ENCODE peak calls at places on chromosomes 7 and 10, in eight cellular contexts. P, W, U, E, T, D, B and Q are unnamed samples.

GRCh38 chr7:136874393-136875032 is 6.1 kb downstream of the CHRM2 start:
- DNase-seq in P (no peak), W (no peak), U (no peak), E (no peak), T (no peak), D (no peak), B (no peak), Q (no peak)

GRCh38 chr10:48332871-48333216 is 26.4 kb downstream of the MAPK8 start:
- DNase-seq in P (no peak), W (no peak), U (no peak), E (no peak), T (no peak), D (no peak), B (no peak), Q (no peak)

GRCh38 chr10:102718220-102718619 is 3.8 kb downstream of the SFXN2 start:
- DNase-seq in P (no peak), W (no peak), U (no peak), E (peak), T (no peak), D (peak), B (no peak), Q (no peak)

GRCh38 chr7:67625257-67625713 is 628.7 kb downstream of the TYW1 start:
- DNase-seq in P (peak), W (no peak), U (no peak), E (peak), T (peak), D (peak), B (peak), Q (no peak)

GRCh38 chr7:101784275-101785127 is 32.9 kb upstream of the CUX1 start:
- DNase-seq in P (no peak), W (no peak), U (no peak), E (no peak), T (no peak), D (peak), B (no peak), Q (no peak)

GRCh38 chr10:62817763-62818425 is 1.7 kb upstream of the EGR2 start:
- DNase-seq in P (peak), W (no peak), U (peak), E (peak), T (peak), D (peak), B (peak), Q (no peak)

GRCh38 chr10:98272245-98272644 is 4.3 kb upstream of the LOXL4 start:
- DNase-seq in P (no peak), W (no peak), U (no peak), E (no peak), T (no peak), D (no peak), B (no peak), Q (no peak)

GRCh38 chr7:100119701-100120517 is 475 bp downstream of the CNPY4 start:
- DNase-seq in P (peak), W (no peak), U (peak), E (peak), T (peak), D (peak), B (peak), Q (peak)

GRCh38 chr10:86970152-86970886 is 2.0 kb downstream of the ADIRF start:
- DNase-seq in P (peak), W (no peak), U (no peak), E (peak), T (peak), D (peak), B (no peak), Q (no peak)

GRCh38 chr10:27242473-27242950 is 1.9 kb upstream of the ACBD5 start:
- DNase-seq in P (no peak), W (no peak), U (no peak), E (no peak), T (no peak), D (no peak), B (no peak), Q (no peak)

GRCh38 chr7:105098863-105099515 is 85.0 kb downstream of the KMT2E start:
- DNase-seq in P (no peak), W (no peak), U (no peak), E (no peak), T (no peak), D (no peak), B (no peak), Q (no peak)

GRCh38 chr10:115171392-115171960 is 78.3 kb downstream of the ATRNL1 start:
- DNase-seq in P (no peak), W (no peak), U (no peak), E (no peak), T (no peak), D (peak), B (no peak), Q (no peak)

GRCh38 chr7:31068006-31068675 is 16.0 kb downstream of the ADCYAP1R1 start:
- DNase-seq in P (peak), W (no peak), U (no peak), E (no peak), T (no peak), D (no peak), B (no peak), Q (no peak)

GRCh38 chr10:113619401-113619800 is 44.4 kb downstream of the NRAP start:
- DNase-seq in P (no peak), W (no peak), U (no peak), E (no peak), T (no peak), D (no peak), B (no peak), Q (no peak)

GRCh38 chr10:42961776-42962119 is 115.1 kb upstream of the RET start:
- DNase-seq in P (peak), W (no peak), U (no peak), E (no peak), T (no peak), D (no peak), B (no peak), Q (no peak)

GRCh38 chr7:75716992-75717626 is 21.6 kb downstream of the HIP1 start:
- DNase-seq in P (peak), W (no peak), U (no peak), E (no peak), T (no peak), D (peak), B (no peak), Q (no peak)

GRCh38 chr7:18941197-18941596 is 176.2 kb downstream of the TWIST1 start:
- DNase-seq in P (no peak), W (no peak), U (no peak), E (no peak), T (no peak), D (peak), B (no peak), Q (no peak)

GRCh38 chr7:106166651-106167342 is 54.7 kb upstream of the SYPL1 start:
- DNase-seq in P (no peak), W (no peak), U (no peak), E (no peak), T (no peak), D (peak), B (no peak), Q (no peak)

GRCh38 chr10:71661942-71662341 is 57.6 kb downstream of the C10orf105 start:
- DNase-seq in P (no peak), W (no peak), U (no peak), E (no peak), T (no peak), D (no peak), B (no peak), Q (no peak)

GRCh38 chr10:118820326-118821116 is 65.8 kb upstream of the CACUL1 start:
- DNase-seq in P (peak), W (no peak), U (no peak), E (no peak), T (no peak), D (no peak), B (no peak), Q (no peak)

GRCh38 chr7:5420108-5420840 is 3.4 kb downstream of the TNRC18 start:
- DNase-seq in P (peak), W (no peak), U (no peak), E (peak), T (peak), D (no peak), B (no peak), Q (no peak)

GRCh38 chr7:34191766-34192550 is 286.6 kb downstream of the BMPER start:
- DNase-seq in P (no peak), W (no peak), U (no peak), E (no peak), T (no peak), D (no peak), B (no peak), Q (no peak)

GRCh38 chr10:91349381-91349780 is 60.8 kb upstream of the HECTD2 start:
- DNase-seq in P (no peak), W (no peak), U (no peak), E (no peak), T (no peak), D (peak), B (no peak), Q (no peak)

GRCh38 chr10:79400567-79401004 is 44.8 kb downstream of the ZCCHC24 start:
- DNase-seq in P (peak), W (no peak), U (peak), E (peak), T (no peak), D (no peak), B (peak), Q (peak)

GRCh38 chr10:70651661-70652060 is 20.6 kb upstream of the ADAMTS14 start:
- DNase-seq in P (no peak), W (no peak), U (no peak), E (no peak), T (no peak), D (no peak), B (no peak), Q (no peak)

GRCh38 chr10:14004536-14004935 is 326.2 kb downstream of the FRMD4A start:
- DNase-seq in P (no peak), W (no peak), U (no peak), E (no peak), T (no peak), D (no peak), B (no peak), Q (no peak)

GRCh38 chr10:104488046-104488832 is 134.6 kb downstream of the CFAP58 start:
- DNase-seq in P (no peak), W (no peak), U (no peak), E (no peak), T (no peak), D (no peak), B (no peak), Q (no peak)

GRCh38 chr10:100739516-100740368 is 5.6 kb upstream of the PAX2 start:
- DNase-seq in P (peak), W (no peak), U (no peak), E (no peak), T (no peak), D (no peak), B (no peak), Q (no peak)

GRCh38 chr7:20214787-20215669 is 2.2 kb downstream of the MACC1 start:
- DNase-seq in P (no peak), W (no peak), U (no peak), E (no peak), T (no peak), D (no peak), B (no peak), Q (no peak)

GRCh38 chr7:133984023-133984422 is 143.1 kb upstream of the LRGUK start:
- DNase-seq in P (no peak), W (no peak), U (no peak), E (no peak), T (no peak), D (no peak), B (no peak), Q (no peak)

GRCh38 chr10:78865518-78865835 is 203.3 kb upstream of the ZMIZ1 start:
- DNase-seq in P (no peak), W (no peak), U (no peak), E (no peak), T (peak), D (peak), B (no peak), Q (no peak)

GRCh38 chr7:140121321-140121720 is 55.5 kb downstream of the KDM7A start:
- DNase-seq in P (no peak), W (no peak), U (no peak), E (no peak), T (no peak), D (no peak), B (no peak), Q (no peak)

GRCh38 chr10:89468625-89469024 is 54.3 kb downstream of the IFIT5 start:
- DNase-seq in P (no peak), W (no peak), U (no peak), E (no peak), T (no peak), D (no peak), B (no peak), Q (no peak)

GRCh38 chr10:44981172-44982113 is 2.8 kb upstream of the DEPP1 start:
- DNase-seq in P (no peak), W (no peak), U (no peak), E (no peak), T (peak), D (peak), B (no peak), Q (no peak)

GRCh38 chr7:130831817-130832481 is 97.9 kb upstream of the KLF14 start:
- DNase-seq in P (no peak), W (no peak), U (no peak), E (no peak), T (no peak), D (peak), B (no peak), Q (no peak)

GRCh38 chr7:117949232-117949631 is 76.0 kb upstream of the CTTNBP2 start:
- DNase-seq in P (no peak), W (no peak), U (no peak), E (no peak), T (no peak), D (no peak), B (no peak), Q (no peak)

GRCh38 chr7:47596502-47597202 is 14.7 kb upstream of the TNS3 start:
- DNase-seq in P (no peak), W (no peak), U (no peak), E (no peak), T (peak), D (peak), B (no peak), Q (no peak)

GRCh38 chr10:84429926-84430520 is 101.6 kb downstream of the CCSER2 start:
- DNase-seq in P (peak), W (no peak), U (peak), E (peak), T (peak), D (peak), B (peak), Q (peak)